ENCODE peak calls at places on chromosome 10, in nine cellular contexts. F is astrocyte of the spinal cord, W is uterus, S is stomach, K is HFFc6, C is GM13976, J is MCF 10A, R is cardiac muscle cell, A is brain microvascular endothelial cell. Z is an unnamed sample.

GRCh38 chr10:102665904-102666509 is 21.7 kb downstream of the TRIM8 start:
- DNase-seq in F (no peak), W (no peak), S (no peak), K (no peak), C (no peak), J (no peak), R (no peak), A (no peak), Z (no peak)

GRCh38 chr10:51590802-51591201 is 108.6 kb downstream of the CSTF2T start:
- DNase-seq in F (no peak), W (no peak), S (no peak), K (no peak), C (no peak), J (no peak), R (no peak), A (no peak), Z (no peak)

GRCh38 chr10:127048630-127049029 is 143.4 kb downstream of the DOCK1 start:
- DNase-seq in F (no peak), W (no peak), S (no peak), K (no peak), C (no peak), J (no peak), R (no peak), A (no peak), Z (no peak)

GRCh38 chr10:1047937-1048336 is 982 bp downstream of the IDI1 start:
- DNase-seq in F (no peak), W (no peak), S (no peak), K (no peak), C (no peak), J (peak), R (no peak), A (no peak), Z (no peak)

GRCh38 chr10:30637881-30638467 is 8.4 kb upstream of the LYZL2 start:
- DNase-seq in F (peak), W (no peak), S (no peak), K (peak), C (no peak), J (peak), R (no peak), A (peak), Z (no peak)

GRCh38 chr10:45534572-45534971 is 138.0 kb downstream of the ZFAND4 start:
- DNase-seq in F (no peak), W (no peak), S (no peak), K (no peak), C (no peak), J (no peak), R (no peak), A (no peak), Z (no peak)

GRCh38 chr10:96556003-96556402 is 30.8 kb downstream of the TM9SF3 start:
- DNase-seq in F (peak), W (no peak), S (no peak), K (peak), C (no peak), J (peak), R (peak), A (no peak), Z (no peak)

GRCh38 chr10:98391578-98391991 is 23.4 kb downstream of the PYROXD2 start:
- DNase-seq in F (no peak), W (peak), S (no peak), K (no peak), C (no peak), J (peak), R (no peak), A (no peak), Z (no peak)

GRCh38 chr10:77661100-77661499 is 23.5 kb upstream of the KCNMA1 start:
- DNase-seq in F (no peak), W (no peak), S (no peak), K (no peak), C (no peak), J (no peak), R (no peak), A (no peak), Z (no peak)

GRCh38 chr10:121804460-121804859 is 123.4 kb downstream of the ATE1 start:
- DNase-seq in F (peak), W (no peak), S (no peak), K (peak), C (no peak), J (no peak), R (no peak), A (peak), Z (no peak)

GRCh38 chr10:100037758-100038315 is 28.1 kb upstream of the DNMBP start:
- DNase-seq in F (no peak), W (no peak), S (no peak), K (no peak), C (no peak), J (peak), R (no peak), A (no peak), Z (no peak)

GRCh38 chr10:100038561-100039071 is 28.9 kb upstream of the DNMBP start:
- DNase-seq in F (no peak), W (no peak), S (no peak), K (no peak), C (no peak), J (peak), R (no peak), A (no peak), Z (no peak)

GRCh38 chr10:100033766-100034418 is 24.1 kb upstream of the DNMBP start:
- DNase-seq in F (no peak), W (no peak), S (no peak), K (no peak), C (no peak), J (no peak), R (no peak), A (no peak), Z (no peak)
- TF ChIP-seq CTCF in F (no peak), W (no peak), S (no peak), K (no peak), C (no peak), J (no peak), R (no peak), A (no peak), Z (no peak)

GRCh38 chr10:29377333-29377961 is 88.6 kb downstream of the LYZL1 start:
- DNase-seq in F (peak), W (no peak), S (no peak), K (peak), C (peak), J (peak), R (peak), A (peak), Z (no peak)
- TF ChIP-seq CTCF in F (peak), W (peak), S (peak), K (peak), C (peak), J (peak), R (peak), A (peak), Z (peak)

DNA sequence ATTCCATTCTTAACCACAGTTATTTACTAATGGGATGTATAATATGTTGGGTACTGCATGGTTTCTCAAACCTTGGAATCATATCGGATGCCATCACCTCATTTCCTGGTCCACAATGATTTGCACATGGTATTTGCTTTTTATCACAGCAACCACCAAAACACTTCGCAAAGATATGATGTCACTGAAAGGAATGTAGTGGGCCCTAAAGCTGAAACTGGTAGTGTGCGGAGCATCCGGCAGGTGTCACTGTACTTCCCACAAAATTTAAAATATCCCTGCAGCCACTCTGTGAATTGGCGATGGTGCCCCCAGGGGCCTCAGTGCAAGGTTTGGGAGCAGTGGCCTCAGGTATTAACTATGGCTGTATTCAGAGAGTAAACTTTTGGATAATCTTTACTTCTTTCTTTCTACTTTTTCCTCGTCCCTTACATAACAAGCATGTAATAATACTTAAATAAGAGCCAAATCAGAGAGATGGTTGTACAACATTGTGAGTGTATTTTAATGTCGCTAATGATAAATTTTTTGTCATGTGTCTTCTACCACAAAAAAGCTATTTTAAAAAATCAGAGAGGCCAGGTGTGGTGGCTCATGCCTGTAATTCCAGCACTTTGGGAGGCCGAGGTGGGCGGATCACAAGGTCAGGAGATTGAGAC is 66.2 kb downstream of the FAM241B start:
- DNase-seq in F (peak), W (no peak), S (no peak), K (peak), C (peak), J (peak), R (peak), A (peak), Z (no peak)
- TF ChIP-seq CTCF in F (peak), W (no peak), S (peak), K (peak), C (peak), J (peak), R (peak), A (peak), Z (peak)

DNA sequence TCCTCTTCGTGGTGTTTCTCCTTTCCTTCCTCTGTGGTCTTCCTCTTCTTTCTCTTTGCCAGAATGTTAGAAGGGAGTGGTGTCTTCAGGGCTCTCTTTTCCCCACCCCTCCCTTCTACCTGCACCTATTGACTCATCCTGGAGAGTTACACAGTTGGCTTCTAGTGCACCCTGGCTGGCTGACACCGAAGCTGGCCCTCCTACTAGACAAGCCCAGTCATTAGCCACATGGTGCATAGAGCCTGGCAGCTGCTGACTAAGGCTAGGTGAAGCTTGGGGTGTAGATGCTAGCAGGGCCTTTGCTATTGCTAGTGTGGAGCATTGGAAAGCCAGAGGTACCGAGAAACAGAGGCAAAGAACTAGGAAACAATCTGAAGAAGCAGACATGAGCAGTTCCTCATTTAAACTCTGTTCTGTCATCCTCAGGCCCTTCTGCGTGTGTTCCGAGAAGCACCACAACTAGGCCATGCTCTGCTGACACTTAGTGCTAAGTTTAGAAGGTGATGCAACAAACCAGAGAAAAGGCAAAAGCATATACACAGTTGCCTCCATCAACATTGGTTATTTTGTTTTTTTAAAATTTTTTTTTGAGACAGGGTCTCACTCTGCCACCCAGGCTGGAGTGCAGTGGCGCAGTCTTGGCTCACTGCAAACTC is 213.9 kb downstream of the BAMBI start:
- DNase-seq in F (no peak), W (no peak), S (no peak), K (no peak), C (no peak), J (peak), R (no peak), A (no peak), Z (no peak)
- TF ChIP-seq CTCF in F (no peak), W (no peak), S (no peak), K (no peak), C (no peak), J (no peak), R (no peak), A (no peak), Z (no peak)

GRCh38 chr10:25522946-25523608 is 348.3 kb downstream of the GPR158 start:
- DNase-seq in F (peak), W (no peak), S (no peak), K (no peak), C (no peak), J (peak), R (peak), A (no peak), Z (no peak)
- TF ChIP-seq CTCF in F (peak), W (no peak), S (no peak), K (no peak), C (no peak), J (peak), R (peak), A (peak), Z (no peak)